ENCODE peak calls at places on chromosomes 1 and 21, in five cellular contexts. One of them, this sample, is unnamed.

GRCh38 chr1:173330149-173330951 is 123.2 kb upstream of the TNFSF4 start:
- DNase-seq in breast epithelium: no peak
- DNase-seq in prostate gland: no peak
- DNase-seq in adrenal gland: no peak
- DNase-seq in GM12892: no peak
- DNase-seq in this sample: no peak

GRCh38 chr1:205458777-205459566 is 3.1 kb upstream of the BLACAT1 start:
- DNase-seq in adrenal gland: peak
- DNase-seq in prostate gland: no peak
- DNase-seq in breast epithelium: no peak
- DNase-seq in GM12892: no peak
- DNase-seq in this sample: no peak

GRCh38 chr1:12760256-12760795 is 13.2 kb upstream of the PRAMEF12 start:
- DNase-seq in breast epithelium: no peak
- DNase-seq in prostate gland: no peak
- DNase-seq in adrenal gland: no peak
- DNase-seq in GM12892: no peak
- DNase-seq in this sample: no peak

GRCh38 chr1:229848762-229849677 is 218.0 kb upstream of the GALNT2 start:
- DNase-seq in adrenal gland: peak
- DNase-seq in breast epithelium: no peak
- DNase-seq in prostate gland: no peak
- DNase-seq in GM12892: no peak
- DNase-seq in this sample: no peak

GRCh38 chr21:43890042-43890441 is 25.0 kb downstream of the AGPAT3 start:
- DNase-seq in adrenal gland: no peak
- DNase-seq in prostate gland: no peak
- DNase-seq in GM12892: no peak
- DNase-seq in breast epithelium: no peak
- DNase-seq in this sample: no peak

GRCh38 chr1:34478460-34479076 is 276.3 kb upstream of the GJB5 start:
- DNase-seq in prostate gland: no peak
- DNase-seq in GM12892: no peak
- DNase-seq in breast epithelium: no peak
- DNase-seq in adrenal gland: no peak
- DNase-seq in this sample: no peak

GRCh38 chr21:16579538-16579937 is 849.8 kb downstream of the USP25 start:
- DNase-seq in GM12892: no peak
- DNase-seq in breast epithelium: no peak
- DNase-seq in adrenal gland: no peak
- DNase-seq in prostate gland: no peak
- DNase-seq in this sample: no peak

GRCh38 chr1:215958836-215959235 is 391.7 kb downstream of the KCTD3 start:
- DNase-seq in adrenal gland: no peak
- DNase-seq in breast epithelium: no peak
- DNase-seq in GM12892: no peak
- DNase-seq in prostate gland: no peak
- DNase-seq in this sample: no peak

GRCh38 chr1:15734901-15735300 is 1.2 kb upstream of the SLC25A34 start:
- DNase-seq in GM12892: no peak
- DNase-seq in prostate gland: no peak
- DNase-seq in breast epithelium: no peak
- DNase-seq in adrenal gland: no peak
- DNase-seq in this sample: no peak

GRCh38 chr1:151056149-151056548 is 3.3 kb downstream of the CDC42SE1 start:
- DNase-seq in adrenal gland: no peak
- DNase-seq in prostate gland: no peak
- DNase-seq in GM12892: no peak
- DNase-seq in breast epithelium: no peak
- DNase-seq in this sample: no peak

GRCh38 chr1:94335950-94336349 is 82.2 kb upstream of the ABCD3 start:
- DNase-seq in adrenal gland: peak
- DNase-seq in prostate gland: peak
- DNase-seq in GM12892: no peak
- DNase-seq in breast epithelium: peak
- DNase-seq in this sample: peak

GRCh38 chr21:35350965-35351364 is 301.9 kb upstream of the RUNX1 start:
- DNase-seq in GM12892: no peak
- DNase-seq in adrenal gland: no peak
- DNase-seq in breast epithelium: no peak
- DNase-seq in prostate gland: no peak
- DNase-seq in this sample: no peak

GRCh38 chr1:200872446-200873115 is at the start of gene GPR25:
- DNase-seq in GM12892: no peak
- DNase-seq in breast epithelium: no peak
- DNase-seq in prostate gland: no peak
- DNase-seq in adrenal gland: no peak
- DNase-seq in this sample: no peak

GRCh38 chr1:197307551-197307950 is 39.5 kb downstream of the CRB1 start:
- DNase-seq in prostate gland: no peak
- DNase-seq in GM12892: no peak
- DNase-seq in adrenal gland: no peak
- DNase-seq in breast epithelium: no peak
- DNase-seq in this sample: no peak

GRCh38 chr1:54244655-54245054 is 44.7 kb downstream of the MRPL37 start:
- DNase-seq in breast epithelium: no peak
- DNase-seq in prostate gland: no peak
- DNase-seq in GM12892: no peak
- DNase-seq in adrenal gland: no peak
- DNase-seq in this sample: no peak

GRCh38 chr21:16976132-16976666 is 536.6 kb upstream of the CXADR start:
- DNase-seq in breast epithelium: no peak
- DNase-seq in adrenal gland: no peak
- DNase-seq in GM12892: no peak
- DNase-seq in prostate gland: no peak
- DNase-seq in this sample: no peak

GRCh38 chr1:38997034-38997900 is 6.2 kb downstream of the AKIRIN1 start:
- DNase-seq in adrenal gland: no peak
- DNase-seq in breast epithelium: no peak
- DNase-seq in prostate gland: no peak
- DNase-seq in GM12892: no peak
- DNase-seq in this sample: no peak

GRCh38 chr1:58718435-58718834 is 18.6 kb upstream of the MYSM1 start:
- DNase-seq in breast epithelium: no peak
- DNase-seq in prostate gland: no peak
- DNase-seq in GM12892: no peak
- DNase-seq in adrenal gland: no peak
- DNase-seq in this sample: no peak

GRCh38 chr1:91440845-91441244 is 36.2 kb upstream of the HFM1 start:
- DNase-seq in adrenal gland: no peak
- DNase-seq in GM12892: no peak
- DNase-seq in breast epithelium: no peak
- DNase-seq in prostate gland: no peak
- DNase-seq in this sample: no peak

GRCh38 chr1:165284471-165284870 is 72.0 kb downstream of the LMX1A start:
- DNase-seq in GM12892: no peak
- DNase-seq in prostate gland: peak
- DNase-seq in breast epithelium: no peak
- DNase-seq in adrenal gland: no peak
- DNase-seq in this sample: no peak

GRCh38 chr1:156961709-156962108 is 41.3 kb downstream of the LRRC71 start:
- DNase-seq in adrenal gland: no peak
- DNase-seq in breast epithelium: no peak
- DNase-seq in GM12892: no peak
- DNase-seq in prostate gland: no peak
- DNase-seq in this sample: no peak

GRCh38 chr1:206461602-206462455 is 8.4 kb upstream of the IKBKE start:
- DNase-seq in adrenal gland: peak
- DNase-seq in prostate gland: peak
- DNase-seq in GM12892: peak
- DNase-seq in breast epithelium: no peak
- DNase-seq in this sample: peak

GRCh38 chr1:19007491-19008441 is 51.3 kb upstream of the IFFO2 start:
- DNase-seq in adrenal gland: no peak
- DNase-seq in prostate gland: peak
- DNase-seq in GM12892: no peak
- DNase-seq in breast epithelium: peak
- DNase-seq in this sample: no peak
- TF ChIP-seq POLR2A in adrenal gland: no peak
- TF ChIP-seq POLR2A in prostate gland: no peak
- TF ChIP-seq POLR2A in GM12892: no peak
- TF ChIP-seq POLR2A in breast epithelium: no peak
- TF ChIP-seq POLR2A in this sample: no peak

DNA sequence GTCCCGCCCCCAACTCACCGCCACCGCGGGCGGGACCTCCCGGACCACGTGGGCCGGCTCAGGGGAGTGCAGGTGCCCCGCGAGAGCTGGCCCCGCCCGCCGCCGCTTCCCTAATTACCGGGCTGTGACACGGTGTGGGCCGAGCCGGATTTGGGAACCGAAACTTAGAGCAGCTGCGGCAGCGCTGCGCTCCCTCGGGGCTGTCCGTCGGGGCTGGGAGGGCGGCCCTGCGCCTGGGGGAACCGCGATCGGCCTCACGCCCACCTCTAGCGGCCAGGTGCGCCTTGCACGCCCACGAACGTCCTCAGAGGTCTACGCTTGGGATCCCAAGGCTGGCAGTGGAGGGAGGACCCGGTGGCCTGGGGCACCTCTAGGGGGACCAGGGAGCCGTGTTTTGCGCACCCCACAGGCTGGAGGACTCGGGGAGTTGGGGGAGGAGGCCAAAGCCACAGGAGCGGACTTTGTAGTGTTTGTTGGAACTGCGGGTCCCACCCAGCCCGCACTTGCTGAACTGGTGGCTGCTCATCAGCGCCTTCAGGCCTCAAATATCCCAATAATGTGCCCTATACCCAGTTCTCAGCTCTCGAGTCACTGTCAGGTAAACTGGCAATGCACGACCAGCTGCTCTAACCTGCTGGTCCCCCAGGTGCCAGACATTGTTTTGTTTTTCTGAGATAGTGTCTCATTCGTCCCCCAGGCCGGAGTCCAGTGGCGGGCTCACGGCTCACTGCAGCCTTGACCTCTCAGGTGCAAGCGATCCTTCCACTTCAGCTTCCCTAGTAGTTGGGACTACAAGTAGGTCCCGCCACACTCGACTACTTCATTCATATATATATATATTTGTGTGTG is 781 bp upstream of the NADK start:
- DNase-seq in GM12892: peak
- DNase-seq in breast epithelium: peak
- DNase-seq in prostate gland: peak
- DNase-seq in adrenal gland: peak
- DNase-seq in this sample: peak
- TF ChIP-seq POLR2A in GM12892: no peak
- TF ChIP-seq POLR2A in breast epithelium: no peak
- TF ChIP-seq POLR2A in prostate gland: peak
- TF ChIP-seq POLR2A in adrenal gland: no peak
- TF ChIP-seq POLR2A in this sample: peak

GRCh38 chr1:42955311-42956063 is 3.2 kb downstream of the SLC2A1 start:
- DNase-seq in GM12892: no peak
- DNase-seq in prostate gland: no peak
- DNase-seq in breast epithelium: no peak
- DNase-seq in adrenal gland: no peak
- DNase-seq in this sample: no peak

GRCh38 chr1:42951588-42951987 is 7.1 kb downstream of the SLC2A1 start:
- DNase-seq in prostate gland: no peak
- DNase-seq in GM12892: no peak
- DNase-seq in adrenal gland: no peak
- DNase-seq in breast epithelium: no peak
- DNase-seq in this sample: no peak

GRCh38 chr1:42952353-42953001 is 6.2 kb downstream of the SLC2A1 start:
- DNase-seq in prostate gland: no peak
- DNase-seq in adrenal gland: no peak
- DNase-seq in breast epithelium: no peak
- DNase-seq in GM12892: peak
- DNase-seq in this sample: peak

GRCh38 chr1:42956739-42957138 is 1.9 kb downstream of the SLC2A1 start:
- DNase-seq in prostate gland: no peak
- DNase-seq in breast epithelium: no peak
- DNase-seq in adrenal gland: no peak
- DNase-seq in GM12892: no peak
- DNase-seq in this sample: no peak

DNA sequence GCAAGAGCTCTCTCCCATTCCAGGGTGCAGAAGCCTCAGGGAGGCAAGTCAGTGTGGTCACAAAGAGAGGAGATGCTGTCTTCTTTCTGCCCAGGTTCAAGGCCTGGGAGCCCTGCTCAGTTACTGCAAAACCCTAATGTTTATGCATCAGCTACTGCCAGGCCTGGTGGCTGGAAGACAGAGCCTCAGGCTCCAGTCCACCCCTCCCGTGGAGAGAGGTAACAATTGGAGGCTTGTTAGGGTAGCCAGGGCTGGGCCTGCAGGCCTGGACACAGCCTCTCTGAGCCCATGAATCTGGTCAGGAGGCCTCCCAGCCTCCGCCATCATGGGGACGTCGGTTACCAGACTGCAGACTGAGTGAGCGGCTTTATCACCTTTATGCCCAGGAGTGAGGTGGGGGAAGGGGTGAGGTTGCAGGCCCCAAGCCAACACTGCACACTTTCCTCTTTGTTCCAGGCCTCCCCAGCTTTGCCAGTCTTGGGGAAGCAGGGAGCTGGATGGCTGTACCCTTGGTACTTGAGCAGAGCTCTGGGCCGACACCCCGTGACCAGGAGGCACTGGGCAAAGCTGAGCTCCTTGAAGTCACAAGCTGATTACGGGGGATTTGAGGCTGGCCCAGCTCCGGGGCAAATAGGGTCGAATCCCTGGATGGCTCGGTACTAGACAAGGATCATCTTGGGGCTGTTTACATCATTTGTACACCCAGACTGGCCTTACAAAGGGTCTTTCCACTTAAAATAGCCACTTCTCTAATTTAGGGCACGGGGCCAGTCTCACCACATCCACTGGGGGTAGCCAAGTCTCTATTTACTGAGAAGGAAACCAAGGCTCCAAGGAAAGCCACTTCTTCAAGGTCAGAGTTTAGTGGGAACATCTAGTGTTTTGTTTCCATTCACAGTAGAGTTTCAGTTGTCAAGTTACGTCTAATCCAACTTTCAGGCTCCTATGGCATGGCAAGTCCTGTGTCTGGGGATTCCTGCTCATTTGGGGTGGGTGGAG is 5.2 kb downstream of the SLC2A1 start:
- DNase-seq in adrenal gland: no peak
- DNase-seq in prostate gland: no peak
- DNase-seq in breast epithelium: no peak
- DNase-seq in GM12892: no peak
- DNase-seq in this sample: no peak
- TF ChIP-seq POLR2A in adrenal gland: no peak
- TF ChIP-seq POLR2A in prostate gland: no peak
- TF ChIP-seq POLR2A in breast epithelium: no peak
- TF ChIP-seq POLR2A in GM12892: no peak
- TF ChIP-seq POLR2A in this sample: no peak

DNA sequence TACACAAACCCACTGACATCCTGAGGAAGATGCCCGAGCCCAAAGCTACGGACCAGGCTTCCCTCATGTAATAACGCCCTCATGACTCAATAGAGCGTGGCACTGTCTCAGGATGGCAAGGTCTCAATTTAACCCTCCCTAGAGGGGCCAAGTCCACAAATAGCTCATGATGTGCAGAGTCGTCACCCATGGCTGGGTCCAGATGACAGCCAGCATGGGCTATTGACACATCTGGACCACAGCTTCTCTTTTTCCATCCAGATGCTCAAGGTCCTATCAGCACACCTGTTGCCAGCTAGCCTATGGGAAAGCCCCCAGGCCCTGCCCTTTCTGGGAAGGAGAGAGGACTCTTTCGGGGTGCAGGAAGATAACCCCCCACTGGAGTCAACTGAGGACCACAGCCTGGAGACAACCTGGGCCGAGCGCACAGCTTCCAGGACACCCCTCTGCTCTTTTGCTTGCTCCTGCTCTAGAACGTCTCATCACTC is 2.8 kb downstream of the LAPTM5 start:
- DNase-seq in breast epithelium: no peak
- DNase-seq in prostate gland: no peak
- DNase-seq in adrenal gland: no peak
- DNase-seq in GM12892: no peak
- DNase-seq in this sample: no peak
- TF ChIP-seq POLR2A in breast epithelium: no peak
- TF ChIP-seq POLR2A in prostate gland: no peak
- TF ChIP-seq POLR2A in adrenal gland: no peak
- TF ChIP-seq POLR2A in GM12892: peak
- TF ChIP-seq POLR2A in this sample: peak